ENCODE peak calls at places on chromosomes 5 and 9, in ten cellular contexts. B is fibroblast of lung; V is effector memory CD4-positive, alpha-beta T cell; D is CD8-positive, alpha-beta T cell; S is breast epithelium; U is cardiac muscle cell; J is GM12878; W is esophagus muscularis mucosa; Q is left lung; G is heart right ventricle. N is an unnamed sample.
A peak's percentile ranks its signal among the peaks of the same experiment; 100 is the strongest.

GRCh38 chr5:132770476-132771159 is 6.4 kb downstream of the SEPTIN8 start:
- DNase-seq in G (no peak), W (no peak), S (peak; percentile 38), Q (no peak), J (no peak), B (no peak), D (no peak), V (no peak), U (no peak), N (no peak)

GRCh38 chr9:125183561-125183960 is 6.0 kb downstream of the PPP6C start:
- DNase-seq in B (no peak), S (no peak), W (no peak), G (no peak), U (no peak), J (no peak), V (no peak), D (no peak), Q (no peak), N (no peak)

GRCh38 chr5:98769006-98769255 is 4.5 kb upstream of the RGMB start:
- DNase-seq in D (peak; percentile 18), W (no peak), B (no peak), G (peak; percentile 48), J (no peak), V (no peak), Q (peak; percentile 79), S (no peak), U (no peak), N (no peak)

GRCh38 chr9:25636026-25636425 is 42.2 kb downstream of the TUSC1 start:
- DNase-seq in D (no peak), V (no peak), U (no peak), Q (no peak), W (no peak), G (no peak), J (no peak), S (no peak), B (no peak), N (no peak)

GRCh38 chr5:159339451-159339850 is 9.2 kb upstream of the IL12B start:
- DNase-seq in G (no peak), V (no peak), Q (no peak), D (no peak), U (no peak), W (no peak), B (no peak), S (no peak), J (no peak), N (no peak)

GRCh38 chr9:37290366-37290765 is 132.1 kb upstream of the GRHPR start:
- DNase-seq in W (no peak), V (no peak), J (no peak), D (no peak), Q (no peak), B (no peak), G (no peak), S (no peak), U (no peak), N (no peak)

GRCh38 chr5:72178910-72179815 is 71.9 kb downstream of the MAP1B start:
- DNase-seq in B (peak; percentile 94), S (peak; percentile 80), G (peak; percentile 58), V (no peak), Q (no peak), U (peak; percentile 94), D (no peak), J (no peak), W (no peak), N (peak; percentile 97)

GRCh38 chr9:106859957-106860715 is 2.8 kb upstream of the ZNF462 start:
- DNase-seq in D (no peak), Q (peak; percentile 77), S (peak; percentile 60), B (peak; percentile 30), V (no peak), U (peak; percentile 57), J (no peak), G (peak; percentile 31), W (no peak), N (peak; percentile 31)

GRCh38 chr9:109918359-109919163 is 138.6 kb downstream of the PALM2AKAP2 start:
- DNase-seq in Q (no peak), S (no peak), B (no peak), D (no peak), J (peak; percentile 80), U (no peak), G (no peak), V (no peak), W (no peak), N (no peak)

GRCh38 chr9:91207889-91208651 is 153.6 kb downstream of the AUH start:
- DNase-seq in G (no peak), S (no peak), W (no peak), V (no peak), B (peak; percentile 58), Q (no peak), U (peak; percentile 84), D (no peak), J (peak; percentile 87), N (no peak)

GRCh38 chr5:54774281-54775171 is 210.9 kb downstream of the ESM1 start:
- DNase-seq in G (peak; percentile 66), D (no peak), Q (peak; percentile 67), S (no peak), J (no peak), W (peak; percentile 92), U (peak; percentile 60), B (no peak), V (no peak), N (peak; percentile 72)

DNA sequence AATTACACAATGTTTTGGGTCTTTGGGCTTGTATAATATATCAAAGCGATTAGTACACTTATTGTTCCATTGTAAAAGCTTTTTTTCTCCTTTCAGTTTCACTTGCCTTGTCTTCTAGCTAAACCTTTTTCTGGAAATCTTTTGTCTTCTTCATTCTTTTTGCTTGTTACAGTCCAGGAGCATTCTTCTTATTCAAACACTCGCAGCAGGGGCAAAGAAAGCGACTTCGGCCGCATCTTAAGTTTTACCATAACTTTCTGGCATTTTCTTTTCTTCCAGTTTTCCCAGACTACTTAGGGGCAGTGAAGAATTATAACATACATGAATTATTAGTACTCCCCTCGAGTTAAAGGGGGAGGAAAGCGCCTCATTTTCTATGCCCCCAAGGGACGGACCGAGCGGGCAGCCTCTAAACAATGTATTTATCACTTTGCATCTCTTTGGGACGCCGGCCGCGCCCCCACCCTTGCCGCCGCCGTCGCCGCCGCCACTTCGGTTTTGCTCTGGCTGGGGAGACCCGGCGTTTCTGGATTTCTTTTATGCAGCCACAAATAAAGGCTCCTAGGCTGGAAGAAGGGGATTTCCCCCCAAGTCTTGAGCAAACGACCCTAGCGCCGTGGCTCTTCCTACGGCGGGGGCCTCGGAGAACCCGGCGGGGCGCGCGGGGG is 7.5 kb upstream of the NEUROG1 start:
- DNase-seq in D (no peak), G (no peak), B (no peak), Q (no peak), U (no peak), W (no peak), S (no peak), J (no peak), V (no peak), N (no peak)
- H3K4me3 ChIP-seq in D (peak overlapping the region; percentile 53), G (peak overlapping the region; percentile 50), B (no peak overlapping the region), Q (peak overlapping the region; percentile 44), U (peak overlapping the region; percentile 1), W (peak overlapping the region; percentile 48), S (peak overlapping the region; percentile 50), J (peak overlapping the region; percentile 63), V (peak overlapping the region; percentile 59), N (peak overlapping the region; percentile 22)

DNA sequence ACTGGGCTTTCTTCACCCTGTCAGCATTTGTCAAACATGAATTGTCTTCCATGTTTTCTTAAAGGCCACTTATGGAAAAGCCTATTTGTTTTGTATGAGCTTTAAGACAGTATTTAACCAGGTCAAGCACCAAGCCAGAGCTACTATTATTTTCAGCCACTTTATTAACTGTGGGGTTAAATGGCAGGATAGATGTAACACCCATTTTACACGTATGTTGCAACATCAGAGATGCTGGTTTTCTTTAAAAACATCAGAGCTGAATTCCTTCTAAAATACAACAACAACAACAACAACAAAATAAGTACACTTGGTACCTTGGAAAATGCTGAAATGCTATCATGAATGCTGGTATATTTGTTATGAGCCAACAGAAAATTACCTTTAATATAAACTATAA is 13.6 kb downstream of the ARRDC3 start:
- DNase-seq in W (no peak), V (no peak), S (no peak), G (no peak), U (no peak), D (no peak), Q (no peak), J (no peak), B (no peak), N (no peak)
- H3K36me3 ChIP-seq in W (peaks cover 48% of the 10 kb centered on the region), V (peaks cover 61% of the 10 kb centered on the region), S (peaks cover 14% of the 10 kb centered on the region), G (peaks cover 77% of the 10 kb centered on the region), U (peaks cover 62% of the 10 kb centered on the region), D (peaks cover 46% of the 10 kb centered on the region), Q (peaks cover 73% of the 10 kb centered on the region), J (peaks cover 23% of the 10 kb centered on the region), B (peaks cover 17% of the 10 kb centered on the region), N (peaks cover 72% of the 10 kb centered on the region)

DNA sequence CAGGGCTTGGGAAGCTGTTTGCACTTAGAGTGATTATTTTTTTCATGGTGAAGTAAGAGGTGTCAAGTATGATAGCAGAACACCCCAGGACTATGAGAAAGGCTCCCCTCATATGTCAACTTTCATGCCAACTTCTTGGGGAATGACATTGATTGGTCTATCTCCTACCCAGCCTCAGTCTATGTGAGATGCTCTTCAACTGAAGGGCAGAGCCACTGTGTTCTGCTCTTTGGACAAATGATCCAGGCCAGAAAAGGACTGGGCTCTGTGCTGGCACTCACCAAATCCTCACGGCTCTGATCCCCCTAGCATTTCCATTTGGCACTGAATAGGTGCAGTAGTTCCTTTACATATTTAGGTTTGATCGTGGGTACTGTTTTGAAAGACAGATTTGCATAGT is 151.1 kb downstream of the DMRT2 start:
- DNase-seq in B (no peak), D (no peak), G (no peak), J (no peak), S (no peak), Q (no peak), V (no peak), U (no peak), W (no peak), N (no peak)
- H3K9me3 ChIP-seq in B (no peaks in the 10 kb centered on the region), D (no peaks in the 10 kb centered on the region), G (no peaks in the 10 kb centered on the region), J (no peaks in the 10 kb centered on the region), S (no peaks in the 10 kb centered on the region), Q (no peaks in the 10 kb centered on the region), V (no peaks in the 10 kb centered on the region), U (no peaks in the 10 kb centered on the region), W (no peaks in the 10 kb centered on the region), N (no peaks in the 10 kb centered on the region)

DNA sequence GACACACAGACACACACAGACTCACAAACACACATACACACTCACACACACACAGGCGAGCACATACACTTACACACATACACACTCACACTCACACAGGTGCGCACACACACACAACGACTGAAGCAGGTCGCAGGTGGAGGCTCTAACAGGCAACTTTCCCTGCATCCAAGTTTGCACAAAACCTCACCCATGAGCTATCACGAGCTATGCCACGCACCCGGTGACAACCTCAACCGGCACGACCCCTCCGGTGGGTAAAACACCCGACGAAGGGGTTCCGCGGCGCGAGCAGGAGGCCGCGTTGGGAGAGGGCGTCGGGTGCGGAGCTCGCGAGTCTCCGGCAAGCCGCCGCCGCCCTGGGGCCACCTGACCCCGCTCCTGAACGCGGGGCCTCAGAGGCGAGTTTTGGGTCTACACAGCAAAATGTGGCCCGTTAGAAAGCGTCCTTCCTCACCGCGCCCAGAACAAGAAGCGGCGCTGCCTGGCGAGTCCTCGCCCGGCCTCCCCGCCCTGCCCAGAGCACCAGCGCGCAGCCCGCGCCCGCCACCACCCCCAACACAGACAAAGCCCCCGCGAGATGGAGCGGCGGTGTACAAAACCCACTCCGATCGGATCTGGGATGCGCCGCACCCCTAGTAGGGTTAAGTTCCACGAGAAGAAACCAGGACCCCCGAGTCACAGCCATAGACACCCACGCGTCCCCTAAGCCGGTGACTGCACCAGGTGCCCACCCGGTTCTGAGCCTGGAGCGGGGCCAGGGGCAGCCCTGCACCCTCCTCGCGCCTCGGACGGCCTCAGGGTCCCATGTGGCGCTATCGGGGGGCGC is 665 bp downstream of the SLC6A3 start:
- DNase-seq in U (no peak), Q (peak; percentile 64), V (no peak), D (no peak), S (no peak), G (no peak), J (no peak), B (no peak), W (no peak), N (no peak)
- H3K4me3 ChIP-seq in U (peak overlapping the region; percentile 10), Q (no peak overlapping the region), V (no peak overlapping the region), D (no peak overlapping the region), S (peak overlapping the region; percentile 31), G (peak overlapping the region; percentile 8), J (no peak overlapping the region), B (no peak overlapping the region), W (peak overlapping the region; percentile 31), N (no peak overlapping the region)